ENCODE peak calls at places on chromosomes 6 and 20, in ten cellular contexts. D, V, L, A, I, C, O, F, W and M are unnamed samples.

GRCh38 chr6:13724174-13724573 is 12.5 kb upstream of the RANBP9 start:
- DNase-seq in W (peak; percentile 92), C (no peak), L (no peak), D (no peak), I (no peak), F (no peak), A (no peak), O (no peak), V (peak; percentile 30), M (no peak)

GRCh38 chr6:107715523-107716321 is 108.4 kb downstream of the SCML4 start:
- DNase-seq in D (no peak), C (no peak), A (no peak), W (no peak), V (no peak), O (no peak), L (no peak), F (no peak), I (no peak), M (no peak)

GRCh38 chr6:94074764-94075163 is 655.4 kb upstream of the EPHA7 start:
- DNase-seq in D (no peak), C (no peak), L (no peak), F (no peak), W (no peak), I (no peak), O (no peak), V (no peak), A (no peak), M (no peak)

GRCh38 chr6:18595774-18596528 is 208.8 kb downstream of the RNF144B start:
- DNase-seq in C (peak; percentile 70), D (peak; percentile 2), L (peak; percentile 85), I (no peak), W (peak; percentile 86), V (peak; percentile 48), F (peak; percentile 78), O (peak; percentile 39), A (peak; percentile 12), M (no peak)

GRCh38 chr6:132401120-132401940 is at the start of gene MOXD1:
- DNase-seq in D (no peak), F (peak; percentile 34), W (no peak), A (no peak), V (peak; percentile 55), O (no peak), L (no peak), I (no peak), C (no peak), M (no peak)

GRCh38 chr6:98657764-98658163 is 176.6 kb upstream of the POU3F2 start:
- DNase-seq in I (no peak), D (no peak), F (peak; percentile 53), O (peak; percentile 12), L (no peak), V (no peak), A (no peak), C (no peak), W (peak; percentile 49), M (no peak)

GRCh38 chr6:148947621-148948444 is 201.0 kb downstream of the UST start:
- DNase-seq in C (peak; percentile 20), V (peak; percentile 87), L (peak; percentile 89), D (peak; percentile 58), I (no peak), W (peak; percentile 93), F (peak; percentile 90), O (peak; percentile 73), A (peak; percentile 65), M (peak; percentile 71)

GRCh38 chr20:62282877-62283503 is 19.8 kb upstream of the ADRM1 start:
- DNase-seq in O (no peak), C (no peak), V (no peak), A (no peak), D (no peak), L (no peak), F (no peak), W (no peak), I (no peak), M (no peak)

GRCh38 chr6:124487778-124488431 is 474.3 kb upstream of the RNF217 start:
- DNase-seq in C (no peak), D (no peak), V (no peak), L (no peak), A (no peak), I (no peak), F (peak; percentile 18), O (peak; percentile 1), W (no peak), M (no peak)

GRCh38 chr20:5949943-5950270 is 426 bp downstream of the TRMT6 start:
- DNase-seq in F (no peak), O (no peak), L (no peak), V (no peak), A (no peak), I (no peak), D (no peak), W (no peak), C (no peak), M (no peak)

GRCh38 chr6:132684267-132684666 is 25.3 kb upstream of the TAAR1 start:
- DNase-seq in D (no peak), A (no peak), I (no peak), W (no peak), V (no peak), C (no peak), O (no peak), F (no peak), L (no peak), M (no peak)

GRCh38 chr6:89970609-89971337 is 76.5 kb downstream of the GJA10 start:
- DNase-seq in W (peak; percentile 32), O (peak; percentile 45), I (no peak), D (no peak), F (peak; percentile 65), L (peak; percentile 72), A (no peak), C (peak; percentile 6), V (no peak), M (no peak)

GRCh38 chr6:39430968-39431523 is 108.5 kb upstream of the KCNK16 start:
- DNase-seq in A (no peak), L (peak; percentile 88), I (no peak), V (peak; percentile 57), O (no peak), W (peak; percentile 13), D (no peak), F (no peak), C (peak; percentile 72), M (no peak)

GRCh38 chr6:1611572-1612385 is 2.1 kb downstream of the FOXC1 start:
- DNase-seq in O (no peak), D (no peak), L (no peak), I (no peak), F (peak; percentile 51), W (peak; percentile 56), A (no peak), V (no peak), C (no peak), M (no peak)

GRCh38 chr6:149834513-149835481 is 29.4 kb downstream of the LRP11 start:
- DNase-seq in V (peak; percentile 67), A (no peak), L (peak; percentile 77), C (no peak), W (peak; percentile 82), O (no peak), F (peak; percentile 85), I (no peak), D (peak; percentile 47), M (peak; percentile 67)

GRCh38 chr6:54448617-54449016 is 140.4 kb downstream of the TINAG start:
- DNase-seq in W (no peak), F (no peak), V (no peak), A (no peak), C (no peak), I (no peak), O (no peak), L (no peak), D (no peak), M (no peak)

GRCh38 chr6:35317483-35318199 is 20.0 kb downstream of the DEF6 start:
- DNase-seq in I (no peak), L (no peak), D (no peak), F (no peak), W (peak; percentile 27), O (no peak), A (no peak), V (no peak), C (no peak), M (no peak)

GRCh38 chr6:147035891-147036290 is 168.3 kb upstream of the STXBP5 start:
- DNase-seq in I (no peak), F (no peak), W (no peak), A (no peak), V (no peak), C (no peak), D (no peak), O (no peak), L (no peak), M (no peak)

GRCh38 chr6:166490671-166491500 is 95.6 kb downstream of the RAMACL start:
- DNase-seq in A (no peak), D (no peak), C (peak; percentile 37), W (peak; percentile 1), V (peak; percentile 14), I (no peak), O (peak; percentile 5), L (no peak), F (peak; percentile 90), M (no peak)

GRCh38 chr6:89243331-89243629 is 26.1 kb upstream of the GABRR1 start:
- DNase-seq in C (no peak), W (no peak), O (no peak), F (no peak), D (no peak), I (no peak), V (no peak), A (no peak), L (no peak), M (no peak)

GRCh38 chr6:137001977-137002302 is 42.8 kb downstream of the IL20RA start:
- DNase-seq in C (no peak), O (no peak), V (no peak), A (no peak), D (no peak), L (no peak), W (no peak), F (no peak), I (no peak), M (no peak)

GRCh38 chr6:31203345-31203979 is 33.0 kb upstream of the POU5F1 start:
- DNase-seq in C (peak; percentile 97), W (peak; percentile 87), A (no peak), D (peak; percentile 17), I (no peak), L (no peak), F (peak; percentile 26), O (peak; percentile 51), V (peak; percentile 55), M (no peak)

GRCh38 chr20:6212903-6213302 is 90.1 kb upstream of the FERMT1 start:
- DNase-seq in O (no peak), I (no peak), L (no peak), A (no peak), W (no peak), D (no peak), F (no peak), C (no peak), V (no peak), M (no peak)